ENCODE peak calls at places on chromosomes 7 and 10, in eight cellular contexts. R is spleen, P is A549, Q is heart left ventricle, U is right lobe of liver, I is body of pancreas, G is adrenal gland, Y is transverse colon. O is an unnamed sample.

GRCh38 chr10:121368347-121369025 is 229.8 kb downstream of the FGFR2 start:
- DNase-seq in R (no peak), P (no peak), Q (no peak), U (no peak), I (no peak), G (no peak), Y (no peak), O (no peak)

GRCh38 chr10:30553625-30554442 is 75.7 kb downstream of the LYZL2 start:
- DNase-seq in R (peak), P (peak), Q (peak), U (peak), I (peak), G (peak), Y (peak), O (peak)

GRCh38 chr10:89115876-89116627 is 91.1 kb downstream of the CH25H start:
- DNase-seq in R (no peak), P (peak), Q (no peak), U (no peak), I (no peak), G (no peak), Y (no peak), O (no peak)

GRCh38 chr10:79023489-79024162 is 45.1 kb upstream of the ZMIZ1 start:
- DNase-seq in R (peak), P (no peak), Q (peak), U (peak), I (no peak), G (peak), Y (no peak), O (peak)

GRCh38 chr7:92119213-92119759 is 15.0 kb downstream of the CYP51A1 start:
- DNase-seq in R (no peak), P (no peak), Q (no peak), U (no peak), I (no peak), G (no peak), Y (no peak), O (no peak)

GRCh38 chr10:65556006-65556405 is 1369.8 kb upstream of the LRRTM3 start:
- DNase-seq in R (no peak), P (no peak), Q (no peak), U (no peak), I (no peak), G (no peak), Y (no peak), O (no peak)

GRCh38 chr10:58436071-58436470 is 50.9 kb downstream of the TFAM start:
- DNase-seq in R (no peak), P (no peak), Q (no peak), U (no peak), I (peak), G (no peak), Y (no peak), O (no peak)

GRCh38 chr7:137875746-137876145 is 29.0 kb upstream of the DGKI start:
- DNase-seq in R (no peak), P (no peak), Q (no peak), U (no peak), I (no peak), G (no peak), Y (no peak), O (no peak)

GRCh38 chr10:91511549-91512330 is 101.6 kb downstream of the HECTD2 start:
- DNase-seq in R (no peak), P (peak), Q (no peak), U (no peak), I (no peak), G (no peak), Y (no peak), O (no peak)

GRCh38 chr10:71035511-71036278 is 147.3 kb upstream of the PCBD1 start:
- DNase-seq in R (peak), P (no peak), Q (no peak), U (no peak), I (no peak), G (no peak), Y (no peak), O (no peak)

GRCh38 chr10:88858493-88858892 is 6.8 kb upstream of the ANKRD22 start:
- DNase-seq in R (no peak), P (no peak), Q (no peak), U (no peak), I (no peak), G (no peak), Y (no peak), O (no peak)

GRCh38 chr7:152336754-152337368 is 98.9 kb downstream of the KMT2C start:
- DNase-seq in R (no peak), P (peak), Q (no peak), U (no peak), I (peak), G (no peak), Y (peak), O (no peak)

GRCh38 chr7:135774284-135774683 is 25.7 kb upstream of the FAM180A start:
- DNase-seq in R (no peak), P (peak), Q (no peak), U (no peak), I (peak), G (no peak), Y (peak), O (no peak)

GRCh38 chr10:127196227-127196954 is at the start of gene INSYN2A:
- DNase-seq in R (no peak), P (peak), Q (no peak), U (no peak), I (no peak), G (peak), Y (peak), O (no peak)

GRCh38 chr10:36538945-36539586 is 586.3 kb upstream of the ANKRD30A start:
- DNase-seq in R (no peak), P (no peak), Q (no peak), U (no peak), I (no peak), G (no peak), Y (no peak), O (no peak)

GRCh38 chr7:105857009-105857952 is 19.1 kb downstream of the ATXN7L1 start:
- DNase-seq in R (no peak), P (no peak), Q (no peak), U (no peak), I (no peak), G (no peak), Y (no peak), O (no peak)

GRCh38 chr10:60430017-60430416 is 40.3 kb upstream of the ANK3 start:
- DNase-seq in R (no peak), P (no peak), Q (no peak), U (no peak), I (no peak), G (no peak), Y (no peak), O (no peak)

GRCh38 chr10:21388541-21389068 is 136.9 kb downstream of the SKIDA1 start:
- DNase-seq in R (no peak), P (no peak), Q (no peak), U (no peak), I (no peak), G (no peak), Y (no peak), O (no peak)

GRCh38 chr10:132575320-132576201 is 38.0 kb downstream of the INPP5A start:
- DNase-seq in R (no peak), P (no peak), Q (no peak), U (peak), I (peak), G (peak), Y (no peak), O (no peak)

GRCh38 chr7:23691320-23691719 is 11.3 kb downstream of the FAM221A start:
- DNase-seq in R (no peak), P (no peak), Q (no peak), U (no peak), I (no peak), G (no peak), Y (no peak), O (no peak)

GRCh38 chr10:123781324-123781900 is 110.2 kb downstream of the CPXM2 start:
- DNase-seq in R (peak), P (no peak), Q (no peak), U (no peak), I (no peak), G (no peak), Y (no peak), O (no peak)

GRCh38 chr10:19915816-19916215 is 99.6 kb downstream of the PLXDC2 start:
- DNase-seq in R (no peak), P (no peak), Q (no peak), U (no peak), I (no peak), G (no peak), Y (no peak), O (no peak)

GRCh38 chr7:102892631-102893278 is 20.0 kb upstream of the LRRC17 start:
- DNase-seq in R (no peak), P (no peak), Q (no peak), U (no peak), I (no peak), G (no peak), Y (no peak), O (no peak)

GRCh38 chr7:16747095-16747494 is 6.5 kb upstream of the TSPAN13 start:
- DNase-seq in R (no peak), P (no peak), Q (peak), U (no peak), I (no peak), G (peak), Y (no peak), O (no peak)

GRCh38 chr7:107016312-107016711 is 28.2 kb upstream of the PRKAR2B start:
- DNase-seq in R (no peak), P (no peak), Q (no peak), U (no peak), I (no peak), G (no peak), Y (no peak), O (no peak)

GRCh38 chr10:52187521-52188258 is 126.4 kb upstream of the DKK1 start:
- DNase-seq in R (no peak), P (no peak), Q (no peak), U (no peak), I (no peak), G (no peak), Y (no peak), O (no peak)

GRCh38 chr7:82443801-82444219 is 233 bp upstream of the CACNA2D1 start:
- DNase-seq in R (peak), P (peak), Q (peak), U (peak), I (peak), G (peak), Y (peak), O (peak)

GRCh38 chr7:82443044-82443800 is at the start of gene CACNA2D1:
- DNase-seq in R (no peak), P (peak), Q (peak), U (no peak), I (no peak), G (peak), Y (peak), O (peak)

GRCh38 chr7:82445226-82445625 is 1.6 kb upstream of the CACNA2D1 start:
- DNase-seq in R (no peak), P (no peak), Q (no peak), U (no peak), I (no peak), G (no peak), Y (no peak), O (no peak)

GRCh38 chr7:82442492-82443043 is 1.0 kb downstream of the CACNA2D1 start:
- DNase-seq in R (no peak), P (peak), Q (peak), U (no peak), I (no peak), G (peak), Y (no peak), O (no peak)

DNA sequence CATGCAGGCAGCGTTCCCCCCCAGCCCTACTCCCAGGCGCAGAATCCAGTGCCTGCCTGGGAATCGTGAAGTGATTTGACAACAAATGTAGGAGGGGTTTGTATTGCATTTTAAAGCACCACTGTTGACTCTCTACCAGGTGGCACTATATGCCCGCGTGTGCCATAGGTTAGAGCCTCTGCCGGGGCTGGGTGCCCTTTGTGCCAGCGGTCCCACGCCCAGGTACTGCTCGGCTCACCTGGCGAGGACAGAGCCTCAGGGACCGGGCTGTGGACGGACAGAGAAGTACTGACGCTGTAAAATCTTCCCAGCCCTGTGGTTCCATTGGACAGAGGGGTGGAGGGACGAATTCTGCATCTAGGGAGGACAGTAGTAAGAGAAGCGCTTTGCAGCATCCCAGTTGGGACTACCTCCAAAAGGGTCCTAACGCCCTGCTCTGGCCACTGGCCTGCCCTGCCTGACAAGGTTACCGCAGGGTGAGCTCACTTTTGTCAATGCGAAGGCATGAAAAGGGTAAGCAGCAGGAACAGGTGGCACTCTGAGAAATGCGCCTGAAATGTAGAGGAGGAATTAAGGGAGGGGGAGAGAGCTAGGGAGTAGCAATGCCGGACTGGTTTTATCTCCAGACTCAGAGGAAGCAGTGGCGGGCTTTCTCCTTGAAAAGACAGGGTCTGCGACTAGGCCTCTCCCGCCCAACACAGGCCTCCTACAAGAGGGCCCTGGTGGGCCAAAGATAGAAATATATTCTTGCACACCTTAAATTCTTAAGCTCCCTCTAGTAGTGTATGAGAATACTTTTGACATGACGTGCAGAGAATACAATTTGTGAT is 858 bp upstream of the CACNA2D1 start:
- DNase-seq in R (peak), P (peak), Q (no peak), U (no peak), I (peak), G (no peak), Y (no peak), O (no peak)
- H3K4me3 ChIP-seq in R (peak), P (peak), Q (peak), U (peak), I (no peak), G (peak), Y (peak), O (peak)

GRCh38 chr7:32323687-32324086 is 166.5 kb downstream of the LSM5 start:
- DNase-seq in R (no peak), P (no peak), Q (no peak), U (no peak), I (no peak), G (no peak), Y (no peak), O (no peak)

GRCh38 chr7:32316831-32317230 is 173.3 kb downstream of the LSM5 start:
- DNase-seq in R (no peak), P (no peak), Q (no peak), U (no peak), I (no peak), G (no peak), Y (no peak), O (no peak)

GRCh38 chr7:32319019-32319382 is 171.2 kb downstream of the LSM5 start:
- DNase-seq in R (no peak), P (no peak), Q (no peak), U (no peak), I (no peak), G (no peak), Y (no peak), O (no peak)

DNA sequence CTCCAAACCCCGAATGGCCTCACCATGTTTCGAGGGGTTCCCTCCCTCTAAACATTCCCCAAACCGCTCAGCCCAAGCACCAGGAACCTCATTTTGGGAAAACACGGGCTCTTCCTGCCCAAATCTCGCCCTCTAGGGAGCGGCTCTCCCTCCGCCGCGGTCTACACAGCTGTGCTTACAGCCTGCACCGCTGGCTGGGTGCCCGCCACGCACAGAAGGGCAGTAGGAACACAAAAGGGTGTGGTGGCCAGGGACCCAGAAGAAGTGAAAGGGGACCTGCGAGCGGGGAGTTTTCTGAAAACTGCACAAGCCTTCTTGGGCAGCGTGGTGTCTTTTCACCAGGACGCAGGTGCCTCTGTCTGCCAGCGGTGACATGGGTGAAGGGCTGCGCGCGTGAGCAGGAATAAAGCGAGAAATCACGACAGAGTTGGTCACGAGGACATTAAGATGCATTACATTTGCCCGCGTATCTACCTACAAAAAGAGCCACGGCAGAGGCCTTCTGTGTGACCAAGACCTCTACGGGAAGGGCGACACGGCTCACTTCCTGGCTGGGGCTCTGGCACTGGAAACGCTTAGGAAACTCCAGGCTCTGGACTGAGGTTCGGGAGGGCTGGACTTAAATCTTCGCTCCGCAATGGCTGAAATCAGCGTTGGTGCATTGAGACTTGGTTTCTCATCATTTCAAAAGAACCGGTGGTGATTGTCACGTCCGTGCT is 171.7 kb downstream of the LSM5 start:
- DNase-seq in R (peak), P (no peak), Q (peak), U (no peak), I (peak), G (no peak), Y (no peak), O (no peak)
- TF ChIP-seq POLR2A in R (no peak), P (no peak), Q (no peak), U (no peak), I (no peak), G (no peak), Y (no peak), O (no peak)

GRCh38 chr7:74094224-74095095 is 10.9 kb downstream of the LIMK1 start:
- DNase-seq in R (peak), P (peak), Q (peak), U (no peak), I (peak), G (peak), Y (peak), O (peak)
- H3K4me3 ChIP-seq in R (peak), P (peak), Q (peak), U (peak), I (peak), G (peak), Y (peak), O (peak)

GRCh38 chr10:110903280-110904278 is 15.4 kb downstream of the BBIP1 start:
- DNase-seq in R (no peak), P (no peak), Q (no peak), U (no peak), I (no peak), G (no peak), Y (no peak), O (no peak)
- TF ChIP-seq POLR2A in R (no peak), P (no peak), Q (no peak), U (no peak), I (peak), G (no peak), Y (no peak), O (no peak)

GRCh38 chr7:99141756-99142726 is 1.9 kb downstream of the SMURF1 start:
- DNase-seq in R (peak), P (peak), Q (peak), U (peak), I (peak), G (peak), Y (peak), O (peak)

GRCh38 chr7:99139031-99139430 is 4.9 kb downstream of the SMURF1 start:
- DNase-seq in R (no peak), P (no peak), Q (no peak), U (no peak), I (no peak), G (no peak), Y (no peak), O (no peak)

GRCh38 chr7:99142727-99143521 is 984 bp downstream of the SMURF1 start:
- DNase-seq in R (peak), P (peak), Q (peak), U (peak), I (peak), G (peak), Y (peak), O (peak)

GRCh38 chr7:99141334-99141733 is 2.6 kb downstream of the SMURF1 start:
- DNase-seq in R (no peak), P (no peak), Q (no peak), U (no peak), I (no peak), G (no peak), Y (no peak), O (no peak)

GRCh38 chr7:99140813-99141212 is 3.1 kb downstream of the SMURF1 start:
- DNase-seq in R (no peak), P (no peak), Q (no peak), U (no peak), I (no peak), G (no peak), Y (no peak), O (no peak)
- H3K4me3 ChIP-seq in R (no peak), P (peak), Q (peak), U (no peak), I (no peak), G (peak), Y (peak), O (no peak)

GRCh38 chr7:141550694-141551079 is 523 bp upstream of the AGK start:
- DNase-seq in R (no peak), P (peak), Q (peak), U (no peak), I (peak), G (no peak), Y (no peak), O (no peak)

GRCh38 chr7:141551773-141552162 is 558 bp downstream of the AGK start:
- DNase-seq in R (no peak), P (no peak), Q (no peak), U (no peak), I (no peak), G (no peak), Y (no peak), O (no peak)

GRCh38 chr7:141549582-141549981 is 1.6 kb upstream of the AGK start:
- DNase-seq in R (no peak), P (no peak), Q (no peak), U (no peak), I (no peak), G (no peak), Y (no peak), O (no peak)

GRCh38 chr7:141551080-141551772 is at the start of gene AGK:
- DNase-seq in R (peak), P (peak), Q (peak), U (peak), I (peak), G (peak), Y (peak), O (peak)
- TF ChIP-seq POLR2A in R (no peak), P (peak), Q (no peak), U (peak), I (peak), G (peak), Y (peak), O (peak)

DNA sequence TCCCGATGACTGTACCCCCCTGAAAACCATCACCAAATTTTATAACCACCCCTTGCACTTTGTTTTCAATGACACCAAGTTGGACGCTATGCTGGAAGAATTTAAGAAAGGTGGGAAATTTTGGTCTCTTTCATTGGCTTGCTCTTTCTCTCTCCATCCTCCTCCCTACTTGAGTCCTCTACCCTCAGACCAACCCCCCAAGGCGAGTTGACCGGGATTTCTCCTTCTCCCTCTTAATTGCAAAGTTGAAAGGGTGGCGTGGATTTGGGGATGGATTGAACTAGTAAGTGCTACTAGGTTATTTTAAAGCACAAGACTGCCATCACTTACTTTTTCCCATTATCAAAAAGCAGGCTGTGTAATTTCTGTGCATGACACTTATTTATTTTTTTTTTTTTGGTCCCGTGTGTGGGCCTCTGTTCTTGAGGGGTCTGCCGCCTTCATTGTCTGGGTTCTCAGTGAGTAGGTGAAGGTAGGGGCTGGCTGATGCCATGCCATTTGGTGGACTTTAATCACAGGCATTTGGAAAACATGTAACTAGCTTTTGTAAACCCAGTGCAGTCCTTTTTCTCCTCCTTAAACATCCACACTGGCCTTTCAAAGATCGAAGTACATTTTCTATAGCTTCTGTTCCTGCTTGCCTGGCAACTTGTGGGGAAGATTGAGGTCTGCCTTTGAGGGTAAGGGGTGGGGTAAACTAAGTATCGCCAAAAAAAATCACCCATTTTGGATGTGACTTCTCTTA is 2.1 kb downstream of the CNNM2 start:
- DNase-seq in R (no peak), P (no peak), Q (no peak), U (no peak), I (no peak), G (no peak), Y (no peak), O (no peak)
- H3K4me3 ChIP-seq in R (peak), P (peak), Q (peak), U (peak), I (no peak), G (peak), Y (peak), O (peak)